ENCODE peak calls at places on chromosomes 6 and 20, in four cellular contexts. One of them, this sample, is unnamed.

GRCh38 chr20:46699651-46700359 is 9.6 kb upstream of the SLC2A10 start:
- DNase-seq in stomach: no peak
- DNase-seq in GM12891: no peak
- DNase-seq in prostate gland: no peak
- DNase-seq in this sample: no peak

GRCh38 chr6:38503032-38503784 is 136.5 kb downstream of the BTBD9 start:
- DNase-seq in prostate gland: no peak
- DNase-seq in GM12891: no peak
- DNase-seq in stomach: no peak
- DNase-seq in this sample: no peak

GRCh38 chr20:1423625-1424106 is 30.8 kb upstream of the FKBP1A start:
- DNase-seq in prostate gland: peak; percentile 14
- DNase-seq in GM12891: no peak
- DNase-seq in stomach: peak; percentile 77
- DNase-seq in this sample: peak; percentile 65

GRCh38 chr6:168737481-168737880 is 296.5 kb downstream of the SMOC2 start:
- DNase-seq in GM12891: no peak
- DNase-seq in prostate gland: no peak
- DNase-seq in stomach: no peak
- DNase-seq in this sample: no peak

GRCh38 chr6:38169826-38170526 is 350.4 kb downstream of the ZFAND3 start:
- DNase-seq in GM12891: no peak
- DNase-seq in stomach: no peak
- DNase-seq in prostate gland: peak; percentile 36
- DNase-seq in this sample: peak; percentile 58

GRCh38 chr20:25622450-25623224 is 1.2 kb downstream of the NANP start:
- DNase-seq in prostate gland: no peak
- DNase-seq in GM12891: no peak
- DNase-seq in stomach: no peak
- DNase-seq in this sample: no peak

GRCh38 chr6:14270925-14271791 is 153.6 kb downstream of the CD83 start:
- DNase-seq in GM12891: no peak
- DNase-seq in prostate gland: no peak
- DNase-seq in stomach: peak; percentile 54
- DNase-seq in this sample: peak; percentile 58

GRCh38 chr20:57244221-57244585 is 22.2 kb downstream of the BMP7 start:
- DNase-seq in GM12891: no peak
- DNase-seq in stomach: no peak
- DNase-seq in prostate gland: no peak
- DNase-seq in this sample: no peak

GRCh38 chr6:22251331-22251730 is 45.5 kb downstream of the PRL start:
- DNase-seq in stomach: no peak
- DNase-seq in prostate gland: no peak
- DNase-seq in GM12891: no peak
- DNase-seq in this sample: no peak

DNA sequence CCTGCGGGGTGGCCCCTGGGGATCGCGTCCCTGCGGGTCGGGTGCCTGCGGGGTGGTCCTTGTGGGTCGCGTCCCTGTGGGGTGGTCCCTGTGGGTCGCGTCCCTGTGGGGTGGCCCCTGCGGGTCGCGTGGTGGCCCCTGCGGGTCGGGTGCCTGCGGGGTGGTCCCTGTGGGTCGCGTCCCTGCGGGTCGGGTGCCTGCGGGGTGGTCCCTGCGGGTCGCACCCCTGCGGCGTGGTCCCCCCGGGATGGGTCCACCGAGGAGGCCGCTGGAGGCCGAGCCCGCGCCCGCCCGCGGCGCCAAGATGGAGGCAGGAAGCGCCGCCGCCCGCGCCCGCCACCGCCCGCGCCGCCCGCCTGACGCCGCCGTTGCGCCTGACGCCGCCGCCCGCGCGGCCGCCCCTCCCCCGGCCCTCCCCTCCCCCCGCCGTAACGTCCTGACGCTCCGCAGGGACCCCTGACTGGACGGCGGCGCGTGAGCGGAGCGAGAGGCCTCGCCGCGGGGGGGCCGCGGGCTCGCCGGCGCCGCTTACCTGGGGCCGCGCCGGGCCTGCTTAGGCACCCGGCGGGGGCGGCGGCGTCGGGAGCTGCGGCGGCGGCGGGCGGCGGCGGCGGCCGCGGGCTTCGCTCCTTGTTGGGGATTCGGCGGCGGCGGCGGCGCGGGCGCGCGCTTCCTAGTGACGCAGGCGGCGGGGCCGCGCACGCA is at the start of gene GMEB2:
- DNase-seq in GM12891: peak; percentile 80
- DNase-seq in prostate gland: peak; percentile 65
- DNase-seq in stomach: peak; percentile 76
- DNase-seq in this sample: peak; percentile 76
- TF ChIP-seq POLR2A in GM12891: no peak
- TF ChIP-seq POLR2A in prostate gland: peak; percentile 41
- TF ChIP-seq POLR2A in stomach: no peak
- TF ChIP-seq POLR2A in this sample: peak; percentile 23

GRCh38 chr6:41894366-41895299 is 542 bp downstream of the USP49 start:
- DNase-seq in prostate gland: no peak
- DNase-seq in GM12891: no peak
- DNase-seq in stomach: peak; percentile 27
- DNase-seq in this sample: peak; percentile 9

GRCh38 chr6:41896280-41896679 is 1.1 kb upstream of the USP49 start:
- DNase-seq in prostate gland: no peak
- DNase-seq in stomach: no peak
- DNase-seq in GM12891: no peak
- DNase-seq in this sample: no peak

GRCh38 chr6:41892921-41893564 is 2.1 kb downstream of the USP49 start:
- DNase-seq in prostate gland: no peak
- DNase-seq in GM12891: no peak
- DNase-seq in stomach: no peak
- DNase-seq in this sample: no peak

DNA sequence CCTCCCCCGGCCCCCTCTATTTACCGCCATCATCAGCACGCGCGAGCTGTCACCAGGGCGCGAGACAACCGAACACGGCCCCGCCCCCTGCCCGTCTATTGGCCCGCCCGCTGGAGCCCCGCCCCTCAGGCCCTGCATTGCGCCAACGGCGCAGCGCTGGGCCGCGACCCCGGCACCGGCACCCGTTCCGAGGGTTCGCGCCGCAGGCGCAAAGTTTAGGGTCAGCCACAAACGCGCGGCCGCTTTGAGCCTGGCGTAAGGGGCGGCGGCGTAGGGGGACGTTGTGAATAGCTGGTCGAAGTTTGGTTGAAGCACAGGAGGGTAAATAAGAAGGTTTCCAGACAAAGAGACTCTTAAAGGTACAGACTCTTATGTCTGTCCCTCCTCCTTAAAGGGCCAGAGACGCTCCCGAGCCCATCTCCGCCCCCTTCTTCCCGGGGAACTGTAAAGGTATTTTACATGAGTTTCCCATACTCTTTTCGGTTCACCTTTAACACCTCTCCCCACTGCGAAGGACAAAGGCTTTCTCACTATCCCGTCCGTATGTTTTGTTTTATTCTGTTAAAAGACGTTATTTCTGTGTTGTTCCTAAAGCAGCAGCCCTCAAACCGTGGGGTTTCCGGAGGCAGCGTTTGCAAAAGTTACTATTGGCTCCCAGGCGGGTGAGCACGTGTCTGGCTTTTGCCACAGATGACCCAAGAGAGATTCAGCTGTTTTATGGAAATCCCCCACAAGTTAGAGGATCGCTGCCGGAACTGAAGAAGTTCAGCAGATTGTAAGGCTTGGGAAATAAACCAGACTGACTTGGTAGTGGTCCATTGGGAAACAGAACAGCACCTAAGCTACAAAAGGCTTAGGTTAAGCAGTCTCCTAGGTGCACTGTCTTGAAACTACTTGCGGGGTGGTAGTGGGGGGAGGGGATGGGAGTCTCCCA is at the start of gene USP49:
- DNase-seq in GM12891: peak; percentile 86
- DNase-seq in stomach: peak; percentile 91
- DNase-seq in prostate gland: peak; percentile 86
- DNase-seq in this sample: peak; percentile 91
- TF ChIP-seq POLR2AphosphoS5 in GM12891: peak; percentile 60
- TF ChIP-seq POLR2AphosphoS5 in stomach: peak; percentile 16
- TF ChIP-seq POLR2AphosphoS5 in prostate gland: peak; percentile 54
- TF ChIP-seq POLR2AphosphoS5 in this sample: no peak

DNA sequence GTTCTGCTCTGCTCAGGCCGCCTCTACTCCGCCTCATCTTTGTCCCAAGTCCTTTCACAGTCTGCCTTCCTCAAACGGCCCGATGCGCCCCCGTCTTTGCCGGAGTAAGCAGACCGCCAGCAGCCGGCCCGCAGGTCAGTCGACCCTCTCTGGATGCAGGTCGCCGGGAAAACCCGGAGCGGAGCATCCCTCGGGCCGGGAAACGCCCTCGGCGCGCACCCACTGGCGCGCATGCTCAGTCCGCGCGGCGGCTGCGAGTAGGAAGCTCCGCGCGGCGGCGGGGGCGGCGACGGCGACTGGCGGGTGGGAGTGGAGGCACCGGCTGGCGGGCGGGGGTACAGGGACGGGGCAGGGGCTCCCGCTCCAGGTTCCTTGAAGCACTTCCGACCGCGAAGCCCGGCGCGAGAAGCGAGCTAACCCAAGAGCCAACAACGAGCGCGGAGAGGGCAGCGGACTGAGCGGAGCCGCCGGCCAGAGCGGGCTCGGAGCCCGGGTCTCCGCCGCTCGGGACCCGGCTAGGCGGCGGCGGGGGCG is at the start of gene LRRC1:
- DNase-seq in GM12891: peak; percentile 77
- DNase-seq in prostate gland: peak; percentile 90
- DNase-seq in stomach: peak; percentile 95
- DNase-seq in this sample: peak; percentile 95
- TF ChIP-seq POLR2A in GM12891: no peak
- TF ChIP-seq POLR2A in prostate gland: peak; percentile 73
- TF ChIP-seq POLR2A in stomach: no peak
- TF ChIP-seq POLR2A in this sample: peak; percentile 66

DNA sequence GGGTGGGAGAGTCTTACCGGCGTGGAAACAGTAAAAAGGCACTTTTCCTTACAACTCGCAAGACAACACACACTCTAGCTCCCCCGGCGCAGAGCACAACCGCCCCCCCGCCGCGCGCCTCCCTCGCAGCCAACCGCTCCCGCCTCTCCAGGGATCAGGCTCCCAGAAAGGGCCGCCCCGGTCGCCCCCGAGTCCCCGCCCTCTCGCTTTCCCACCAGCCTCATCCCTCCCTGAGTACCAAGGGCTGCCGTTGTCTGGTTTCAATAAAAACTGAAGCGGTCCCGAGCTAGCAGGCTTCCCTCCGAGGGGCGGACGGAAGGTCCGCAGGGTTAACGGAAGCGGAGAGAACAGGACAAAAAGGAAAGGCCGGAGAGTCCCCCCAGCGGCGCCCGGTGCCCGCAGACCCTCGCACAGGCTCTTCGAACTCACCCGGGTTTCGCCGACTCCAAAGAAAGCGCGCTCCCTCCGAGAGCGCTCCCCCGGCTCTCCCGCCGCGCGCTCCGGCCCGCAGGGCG is 772 bp downstream of the ELOVL5 start:
- DNase-seq in prostate gland: peak; percentile 55
- DNase-seq in stomach: peak; percentile 36
- DNase-seq in GM12891: no peak
- DNase-seq in this sample: peak; percentile 61
- TF ChIP-seq POLR2AphosphoS5 in prostate gland: no peak
- TF ChIP-seq POLR2AphosphoS5 in stomach: no peak
- TF ChIP-seq POLR2AphosphoS5 in GM12891: no peak
- TF ChIP-seq POLR2AphosphoS5 in this sample: no peak

GRCh38 chr20:4110885-4111284 is 95.5 kb upstream of the RNF24 start:
- DNase-seq in prostate gland: no peak
- DNase-seq in stomach: no peak
- DNase-seq in GM12891: no peak
- DNase-seq in this sample: no peak

GRCh38 chr20:4108495-4109306 is 93.3 kb upstream of the RNF24 start:
- DNase-seq in prostate gland: peak; percentile 71
- DNase-seq in GM12891: peak; percentile 58
- DNase-seq in stomach: peak; percentile 69
- DNase-seq in this sample: peak; percentile 63

GRCh38 chr20:4111440-4112411 is 96.4 kb upstream of the RNF24 start:
- DNase-seq in stomach: no peak
- DNase-seq in GM12891: no peak
- DNase-seq in prostate gland: no peak
- DNase-seq in this sample: no peak

GRCh38 chr20:4109307-4109564 is 93.9 kb upstream of the RNF24 start:
- DNase-seq in stomach: no peak
- DNase-seq in prostate gland: no peak
- DNase-seq in GM12891: no peak
- DNase-seq in this sample: no peak

GRCh38 chr20:4109587-4109986 is 94.2 kb upstream of the RNF24 start:
- DNase-seq in stomach: no peak
- DNase-seq in GM12891: no peak
- DNase-seq in prostate gland: no peak
- DNase-seq in this sample: no peak
- TF ChIP-seq POLR2A in stomach: no peak
- TF ChIP-seq POLR2A in GM12891: no peak
- TF ChIP-seq POLR2A in prostate gland: no peak
- TF ChIP-seq POLR2A in this sample: no peak

GRCh38 chr6:28944412-28945006 is 20.7 kb upstream of the TRIM27 start:
- DNase-seq in stomach: peak; percentile 41
- DNase-seq in GM12891: no peak
- DNase-seq in prostate gland: peak; percentile 40
- DNase-seq in this sample: peak; percentile 55
- TF ChIP-seq POLR2AphosphoS5 in stomach: peak; percentile 67
- TF ChIP-seq POLR2AphosphoS5 in GM12891: no peak
- TF ChIP-seq POLR2AphosphoS5 in prostate gland: peak; percentile 76
- TF ChIP-seq POLR2AphosphoS5 in this sample: no peak